ENCODE peak calls at places on chromosomes 2 and 18, in ten cellular contexts. Y is cardiac fibroblast, A is A549, G is heart right ventricle, Z is brain microvascular endothelial cell, D is pancreas, V is BE2C, N is breast epithelium, J is fibroblast of lung, O is WTC11. R is an unnamed sample.

GRCh38 chr2:162198239-162198638 is 45.0 kb downstream of the FAP start:
- DNase-seq in Y (peak), A (no peak), G (no peak), Z (peak), D (no peak), V (no peak), N (no peak), J (peak), O (no peak), R (no peak)

GRCh38 chr2:231243883-231244282 is 45.5 kb downstream of the ARMC9 start:
- DNase-seq in Y (no peak), A (no peak), G (no peak), Z (no peak), D (no peak), V (no peak), N (no peak), J (no peak), O (no peak), R (no peak)

GRCh38 chr18:13256444-13257305 is 38.1 kb downstream of the LDLRAD4 start:
- DNase-seq in Y (no peak), A (no peak), G (no peak), Z (no peak), D (no peak), V (no peak), N (no peak), J (no peak), O (no peak), R (no peak)

GRCh38 chr18:39772155-39772919 is 2182.7 kb upstream of the PIK3C3 start:
- DNase-seq in Y (peak), A (no peak), G (no peak), Z (peak), D (no peak), V (no peak), N (no peak), J (peak), O (no peak), R (no peak)

GRCh38 chr2:740446-741293 is 63.5 kb upstream of the TMEM18 start:
- DNase-seq in Y (peak), A (peak), G (peak), Z (peak), D (peak), V (peak), N (peak), J (peak), O (peak), R (peak)

GRCh38 chr2:240319221-240319854 is 116.1 kb upstream of the GPC1 start:
- DNase-seq in Y (peak), A (no peak), G (no peak), Z (peak), D (no peak), V (no peak), N (no peak), J (peak), O (no peak), R (no peak)

GRCh38 chr2:213068681-213069359 is 82.6 kb downstream of the IKZF2 start:
- DNase-seq in Y (peak), A (no peak), G (no peak), Z (no peak), D (no peak), V (no peak), N (no peak), J (no peak), O (no peak), R (no peak)

GRCh38 chr2:69544951-69545350 is 98.6 kb downstream of the AAK1 start:
- DNase-seq in Y (no peak), A (no peak), G (no peak), Z (no peak), D (no peak), V (no peak), N (no peak), J (no peak), O (no peak), R (no peak)

GRCh38 chr18:5417342-5417741 is 121.8 kb upstream of the ZBTB14 start:
- DNase-seq in Y (no peak), A (no peak), G (no peak), Z (no peak), D (peak), V (no peak), N (no peak), J (peak), O (no peak), R (no peak)

GRCh38 chr2:122639721-122640120 is 884.3 kb downstream of the TSN start:
- DNase-seq in Y (no peak), A (no peak), G (no peak), Z (no peak), D (no peak), V (no peak), N (no peak), J (no peak), O (no peak), R (no peak)

GRCh38 chr2:45259144-45259543 is 249.9 kb upstream of the SIX2 start:
- DNase-seq in Y (no peak), A (no peak), G (no peak), Z (no peak), D (no peak), V (no peak), N (no peak), J (no peak), O (no peak), R (no peak)

GRCh38 chr2:234446404-234447076 is 50.3 kb downstream of the ARL4C start:
- DNase-seq in Y (no peak), A (no peak), G (peak), Z (no peak), D (peak), V (no peak), N (no peak), J (no peak), O (no peak), R (peak)

GRCh38 chr2:206713770-206714169 is 4.4 kb downstream of the DYTN start:
- DNase-seq in Y (no peak), A (no peak), G (no peak), Z (no peak), D (no peak), V (no peak), N (no peak), J (no peak), O (no peak), R (no peak)

GRCh38 chr2:147232225-147232669 is 612.6 kb upstream of the ACVR2A start:
- DNase-seq in Y (no peak), A (no peak), G (no peak), Z (no peak), D (no peak), V (no peak), N (no peak), J (no peak), O (no peak), R (no peak)

GRCh38 chr2:149204686-149205085 is 125.7 kb upstream of the LYPD6 start:
- DNase-seq in Y (no peak), A (no peak), G (no peak), Z (no peak), D (no peak), V (no peak), N (no peak), J (peak), O (no peak), R (no peak)

GRCh38 chr2:143452817-143453462 is 323.7 kb downstream of the ARHGAP15 start:
- DNase-seq in Y (no peak), A (no peak), G (no peak), Z (no peak), D (no peak), V (no peak), N (no peak), J (no peak), O (no peak), R (no peak)

GRCh38 chr2:55133467-55134315 is 83.4 kb upstream of the RTN4 start:
- DNase-seq in Y (peak), A (peak), G (no peak), Z (peak), D (no peak), V (no peak), N (no peak), J (peak), O (peak), R (peak)

GRCh38 chr2:112884869-112885502 is 26.0 kb upstream of the IL37 start:
- DNase-seq in Y (peak), A (peak), G (peak), Z (peak), D (peak), V (peak), N (no peak), J (no peak), O (peak), R (no peak)

GRCh38 chr2:176129013-176129796 is at the start of gene HOXD8:
- DNase-seq in Y (no peak), A (peak), G (peak), Z (no peak), D (no peak), V (peak), N (no peak), J (peak), O (peak), R (peak)

GRCh38 chr2:27249891-27250651 is 12.8 kb downstream of the SLC30A3 start:
- DNase-seq in Y (peak), A (peak), G (peak), Z (peak), D (peak), V (peak), N (no peak), J (peak), O (peak), R (no peak)

GRCh38 chr2:235591921-235592320 is 98.1 kb downstream of the AGAP1 start:
- DNase-seq in Y (peak), A (no peak), G (no peak), Z (peak), D (no peak), V (no peak), N (no peak), J (peak), O (no peak), R (no peak)

GRCh38 chr2:84424152-84424551 is 34.9 kb downstream of the SUCLG1 start:
- DNase-seq in Y (peak), A (peak), G (no peak), Z (no peak), D (no peak), V (no peak), N (no peak), J (no peak), O (no peak), R (no peak)

GRCh38 chr2:241248897-241249296 is 60.4 kb downstream of the ANO7 start:
- DNase-seq in Y (no peak), A (no peak), G (no peak), Z (no peak), D (no peak), V (no peak), N (no peak), J (peak), O (no peak), R (no peak)

GRCh38 chr2:56749152-56749752 is 565.5 kb downstream of the CCDC85A start:
- DNase-seq in Y (peak), A (peak), G (no peak), Z (no peak), D (no peak), V (no peak), N (no peak), J (peak), O (no peak), R (no peak)

GRCh38 chr2:234677758-234678538 is 181.1 kb upstream of the ARL4C start:
- DNase-seq in Y (peak), A (peak), G (no peak), Z (peak), D (no peak), V (no peak), N (no peak), J (peak), O (no peak), R (no peak)

GRCh38 chr2:204886713-204887112 is 341.4 kb downstream of the PARD3B start:
- DNase-seq in Y (no peak), A (no peak), G (no peak), Z (no peak), D (no peak), V (no peak), N (no peak), J (no peak), O (no peak), R (no peak)

GRCh38 chr2:204880928-204881327 is 335.7 kb downstream of the PARD3B start:
- DNase-seq in Y (no peak), A (no peak), G (no peak), Z (no peak), D (no peak), V (no peak), N (no peak), J (no peak), O (no peak), R (no peak)

GRCh38 chr2:204888222-204888621 is 342.9 kb downstream of the PARD3B start:
- DNase-seq in Y (no peak), A (no peak), G (no peak), Z (no peak), D (no peak), V (no peak), N (no peak), J (no peak), O (no peak), R (no peak)

GRCh38 chr2:204881519-204882111 is 336.3 kb downstream of the PARD3B start:
- DNase-seq in Y (no peak), A (no peak), G (no peak), Z (no peak), D (no peak), V (no peak), N (no peak), J (no peak), O (no peak), R (no peak)

DNA sequence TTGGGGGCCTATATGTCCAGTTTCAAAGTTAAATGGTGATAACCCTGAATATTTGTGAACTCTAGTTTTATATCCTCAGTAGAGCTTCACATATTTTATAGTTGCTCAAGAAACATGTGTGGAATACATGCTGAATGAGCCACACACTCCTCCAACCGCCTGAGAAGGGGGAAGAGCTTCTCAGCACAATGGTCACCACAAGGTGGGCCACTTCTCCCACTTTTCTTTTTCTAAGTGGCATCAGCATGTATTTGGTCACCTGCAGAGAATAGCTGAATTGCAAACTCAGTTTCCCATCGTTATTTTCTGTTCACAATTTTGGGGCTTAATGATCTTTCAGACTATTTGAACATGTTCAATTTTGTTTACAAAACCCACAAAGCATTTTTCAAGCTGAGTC is 340.5 kb downstream of the PARD3B start:
- DNase-seq in Y (peak), A (no peak), G (no peak), Z (no peak), D (no peak), V (peak), N (no peak), J (no peak), O (peak), R (no peak)
- TF ChIP-seq CTCF in Y (peak), A (no peak), G (no peak), Z (peak), D (no peak), V (peak), N (no peak), J (no peak), O (peak), R (no peak)

DNA sequence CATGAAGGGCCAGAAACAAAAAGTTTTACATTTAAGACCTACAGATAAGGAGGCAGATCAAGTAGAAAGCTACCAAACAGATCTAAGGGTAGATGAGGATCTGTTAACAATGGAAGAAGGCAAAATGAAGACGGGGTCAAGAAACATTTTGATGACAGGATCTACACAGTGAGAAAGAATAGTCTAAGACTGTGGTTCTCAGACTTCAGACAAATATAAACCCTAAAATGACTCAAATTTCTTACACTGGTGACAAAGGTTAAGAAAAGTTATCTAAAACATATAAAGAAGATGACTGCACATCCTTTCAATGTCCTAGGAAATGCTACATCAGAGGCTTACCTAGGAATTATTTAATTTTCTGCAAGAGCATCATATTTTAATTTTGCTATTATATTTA is 34.4 kb downstream of the TRIP12 start:
- DNase-seq in Y (no peak), A (no peak), G (no peak), Z (no peak), D (no peak), V (no peak), N (no peak), J (no peak), O (no peak), R (no peak)
- TF ChIP-seq CTCF in Y (no peak), A (no peak), G (no peak), Z (no peak), D (no peak), V (no peak), N (no peak), J (no peak), O (no peak), R (no peak)

DNA sequence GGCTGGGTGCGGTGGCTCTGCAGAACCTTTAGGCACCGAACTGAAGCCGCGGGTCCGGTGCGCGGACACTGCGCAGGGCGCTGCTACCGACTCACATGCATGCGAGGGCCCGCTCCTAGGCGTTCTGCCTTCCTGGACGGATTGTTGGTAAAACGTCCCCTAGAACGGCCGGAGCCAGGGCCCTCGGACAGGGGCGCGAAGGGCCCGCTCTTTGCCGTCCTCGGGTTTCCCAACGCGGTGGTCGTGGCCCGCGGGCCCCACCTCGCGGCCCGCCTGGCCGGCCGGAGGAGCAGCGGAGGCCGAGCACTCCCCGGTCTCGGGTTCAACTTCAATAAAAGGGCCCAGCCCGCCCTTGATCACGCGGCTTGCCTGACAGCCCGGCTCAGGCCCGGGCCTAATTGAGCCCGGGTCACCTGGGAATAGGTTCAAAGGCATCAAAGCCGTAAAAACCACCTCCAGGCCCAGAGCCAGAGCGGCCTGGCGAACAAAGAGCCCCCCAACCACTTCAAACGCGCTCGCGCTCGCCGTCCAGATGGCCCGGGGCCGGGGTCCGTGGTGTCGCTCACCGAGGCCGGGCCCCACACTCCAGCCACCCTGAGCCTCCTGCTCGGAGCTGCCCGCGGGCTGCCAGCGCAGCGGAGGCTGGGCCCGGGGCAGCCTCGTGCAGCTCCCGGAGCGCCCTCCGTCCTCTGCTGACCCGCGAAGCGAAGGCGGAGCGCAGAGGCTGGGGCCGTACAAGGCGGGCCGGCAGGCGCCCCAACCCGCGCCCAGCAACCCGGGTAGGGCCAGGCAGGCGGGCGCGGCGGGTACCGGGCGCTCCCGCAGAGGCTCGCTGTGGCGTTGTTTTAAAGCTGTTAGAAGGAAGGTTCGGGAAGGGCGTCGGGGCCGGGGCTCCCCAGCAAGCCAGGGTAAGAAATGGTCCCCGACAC is 1.1 kb upstream of the TWIST2 start:
- DNase-seq in Y (peak), A (no peak), G (no peak), Z (no peak), D (no peak), V (no peak), N (no peak), J (peak), O (peak), R (peak)
- TF ChIP-seq CTCF in Y (no peak), A (no peak), G (no peak), Z (no peak), D (no peak), V (no peak), N (no peak), J (no peak), O (no peak), R (no peak)

GRCh38 chr2:128720440-128721022 is 401.9 kb upstream of the HS6ST1 start:
- DNase-seq in Y (no peak), A (no peak), G (no peak), Z (no peak), D (no peak), V (no peak), N (no peak), J (no peak), O (no peak), R (no peak)
- TF ChIP-seq CTCF in Y (peak), A (no peak), G (no peak), Z (peak), D (no peak), V (no peak), N (no peak), J (no peak), O (no peak), R (no peak)

GRCh38 chr2:159758239-159758638 is 39.8 kb downstream of the CD302 start:
- DNase-seq in Y (no peak), A (no peak), G (no peak), Z (no peak), D (no peak), V (no peak), N (no peak), J (no peak), O (no peak), R (no peak)

GRCh38 chr2:159755014-159755413 is 42.7 kb downstream of the MARCHF7 start:
- DNase-seq in Y (no peak), A (no peak), G (no peak), Z (no peak), D (no peak), V (no peak), N (no peak), J (no peak), O (no peak), R (no peak)

GRCh38 chr2:159753797-159754196 is 41.5 kb downstream of the MARCHF7 start:
- DNase-seq in Y (no peak), A (no peak), G (no peak), Z (no peak), D (no peak), V (no peak), N (no peak), J (no peak), O (no peak), R (no peak)

GRCh38 chr2:159758686-159759085 is 39.3 kb downstream of the CD302 start:
- DNase-seq in Y (peak), A (peak), G (no peak), Z (no peak), D (no peak), V (no peak), N (no peak), J (peak), O (no peak), R (no peak)

GRCh38 chr2:159755788-159756187 is 42.2 kb downstream of the CD302 start:
- DNase-seq in Y (peak), A (peak), G (no peak), Z (peak), D (no peak), V (no peak), N (no peak), J (peak), O (no peak), R (no peak)
- TF ChIP-seq CTCF in Y (peak), A (peak), G (no peak), Z (peak), D (no peak), V (peak), N (no peak), J (peak), O (peak), R (no peak)

GRCh38 chr2:186459009-186459408 is 27.1 kb upstream of the ZC3H15 start:
- DNase-seq in Y (peak), A (peak), G (no peak), Z (no peak), D (no peak), V (no peak), N (no peak), J (peak), O (no peak), R (no peak)

GRCh38 chr2:186456941-186457340 is 29.1 kb upstream of the ZC3H15 start:
- DNase-seq in Y (peak), A (no peak), G (no peak), Z (peak), D (no peak), V (no peak), N (no peak), J (peak), O (no peak), R (no peak)

GRCh38 chr2:186455613-186456012 is 30.4 kb upstream of the ZC3H15 start:
- DNase-seq in Y (no peak), A (no peak), G (no peak), Z (no peak), D (peak), V (no peak), N (no peak), J (no peak), O (no peak), R (no peak)

GRCh38 chr2:186457908-186458307 is 28.2 kb upstream of the ZC3H15 start:
- DNase-seq in Y (no peak), A (no peak), G (no peak), Z (no peak), D (no peak), V (no peak), N (no peak), J (peak), O (no peak), R (no peak)

DNA sequence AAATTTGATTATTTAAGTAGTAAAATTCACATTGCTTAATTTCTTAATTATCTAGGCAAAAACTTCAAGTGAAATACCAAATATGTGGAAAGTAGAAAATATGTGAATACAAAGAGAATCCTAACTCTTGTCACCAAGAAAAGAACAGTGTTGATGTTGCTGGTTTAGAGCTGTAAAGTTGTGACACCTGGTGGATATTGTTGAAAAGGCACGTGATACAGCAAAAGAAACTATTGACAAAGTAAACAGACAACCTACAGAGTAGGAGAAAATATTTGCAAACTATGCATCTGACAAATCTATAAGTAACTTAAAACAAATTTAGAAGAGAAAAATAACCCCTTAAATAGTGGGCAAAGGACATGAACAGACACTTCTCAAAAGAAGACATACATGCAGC is 25.6 kb upstream of the ZC3H15 start:
- DNase-seq in Y (peak), A (peak), G (no peak), Z (no peak), D (no peak), V (no peak), N (no peak), J (peak), O (no peak), R (no peak)
- TF ChIP-seq CTCF in Y (peak), A (peak), G (no peak), Z (peak), D (no peak), V (peak), N (no peak), J (peak), O (peak), R (peak)

R was measured in sigmoid colon.